ENCODE peak calls at places on chromosome 11, in seven cellular contexts. W is activated CD8-positive, alpha-beta memory T cell treated with anti-CD3 and anti-CD28 coated beads, Interleukin-2, amount 10 ng/mL, durations not matched to agents 7 days and 5 days; O is HTR-8/SVneo; V is activated T-helper 1 cell treated with anti-CD3 and anti-CD28 coated beads, Interleukin-12 subunit alpha, Interleukin-12 subunit beta, Interleukin-2, Interleukin-4 antibody, amounts not matched to agents 30 ng/mL and 10 ng/mL and 1 ng/mL, durations not matched to agents 14 hours and 24 hours and 36 hours; A is stimulated activated CD8-positive, alpha-beta memory T cell treated with anti-CD3 and anti-CD28 coated beads, Interleukin-15, amount 100 ng/mL, for 1 hour; P is lung microvascular endothelial cell; D is T-cell. Y is an unnamed sample.

GRCh38 chr11:70399681-70400112 is 1.4 kb downstream of the CTTN start:
- DNase-seq in W (no peak), O (peak; percentile 98), V (no peak), A (no peak), P (peak; percentile 84), D (no peak), Y (peak; percentile 94)

GRCh38 chr11:86447763-86448480 is 73.2 kb downstream of the CCDC81 start:
- DNase-seq in W (peak; percentile 78), O (no peak), V (peak; percentile 31), A (no peak), P (no peak), D (no peak), Y (no peak)

GRCh38 chr11:17906436-17906835 is 106.4 kb downstream of the SERGEF start:
- DNase-seq in W (no peak), O (no peak), V (no peak), A (no peak), P (peak; percentile 19), D (no peak), Y (peak; percentile 10)

GRCh38 chr11:68214173-68215086 is 1.3 kb upstream of the KMT5B start:
- DNase-seq in W (no peak), O (peak; percentile 34), V (no peak), A (no peak), P (no peak), D (no peak), Y (no peak)

GRCh38 chr11:65900125-65900898 is at the start of gene FOSL1:
- DNase-seq in W (peak; percentile 93), O (peak; percentile 95), V (peak; percentile 89), A (peak; percentile 78), P (peak; percentile 78), D (peak; percentile 91), Y (peak; percentile 91)

GRCh38 chr11:12914401-12914912 is 94.7 kb upstream of the RASSF10 start:
- DNase-seq in W (no peak), O (peak; percentile 39), V (no peak), A (no peak), P (peak; percentile 19), D (no peak), Y (no peak)

GRCh38 chr11:121596195-121597145 is 143.7 kb upstream of the SORL1-AS1 start:
- DNase-seq in W (no peak), O (peak; percentile 14), V (no peak), A (no peak), P (no peak), D (no peak), Y (peak; percentile 43)

GRCh38 chr11:31995525-31996123 is 95.2 kb upstream of the RCN1 start:
- DNase-seq in W (peak; percentile 56), O (peak; percentile 17), V (peak; percentile 6), A (no peak), P (peak; percentile 21), D (no peak), Y (peak; percentile 22)

GRCh38 chr11:69535928-69536327 is 54.5 kb downstream of the LINC01488 start:
- DNase-seq in W (no peak), O (no peak), V (no peak), A (no peak), P (no peak), D (no peak), Y (no peak)

GRCh38 chr11:96257972-96258951 is 84.7 kb downstream of the MAML2 start:
- DNase-seq in W (peak; percentile 72), O (no peak), V (peak; percentile 35), A (no peak), P (no peak), D (peak; percentile 39), Y (no peak)

GRCh38 chr11:41461057-41461681 is 1.7 kb upstream of the LRRC4C start:
- DNase-seq in W (no peak), O (no peak), V (no peak), A (no peak), P (peak; percentile 24), D (no peak), Y (peak; percentile 9)

GRCh38 chr11:129279326-129280026 is 87.4 kb upstream of the ARHGAP32 start:
- DNase-seq in W (peak; percentile 61), O (peak; percentile 48), V (peak; percentile 74), A (peak; percentile 36), P (peak; percentile 85), D (peak; percentile 58), Y (peak; percentile 16)

Y was measured in A172.